ENCODE peak calls at places on chromosomes 11 and 22, in nine cellular contexts. Q, F, Z, V, I, P, W, G and J are unnamed samples.

GRCh38 chr11:76822406-76822805 is 38.3 kb upstream of the ACER3 start:
- DNase-seq in Q (no peak), F (no peak), Z (no peak), V (no peak), I (no peak), P (no peak), W (no peak), G (no peak), J (no peak)

GRCh38 chr11:128643661-128644060 is 50.2 kb upstream of the FLI1 start:
- DNase-seq in Q (no peak), F (no peak), Z (no peak), V (no peak), I (no peak), P (no peak), W (no peak), G (no peak), J (no peak)

GRCh38 chr22:49968831-49969661 is 8.5 kb downstream of the PIM3 start:
- DNase-seq in Q (no peak), F (peak), Z (no peak), V (no peak), I (no peak), P (no peak), W (no peak), G (no peak), J (no peak)

GRCh38 chr11:36312593-36312990 is 16.5 kb downstream of the PRR5L start:
- DNase-seq in Q (peak), F (no peak), Z (no peak), V (peak), I (no peak), P (no peak), W (peak), G (peak), J (peak)

GRCh38 chr11:119030029-119030328 is 698 bp downstream of the SLC37A4 start:
- DNase-seq in Q (no peak), F (no peak), Z (no peak), V (no peak), I (no peak), P (no peak), W (no peak), G (no peak), J (no peak)

GRCh38 chr22:37629928-37630327 is 9.5 kb upstream of the SH3BP1 start:
- DNase-seq in Q (no peak), F (no peak), Z (no peak), V (no peak), I (no peak), P (no peak), W (no peak), G (no peak), J (no peak)

GRCh38 chr11:133227674-133228111 is 304.6 kb downstream of the OPCML start:
- DNase-seq in Q (no peak), F (no peak), Z (no peak), V (no peak), I (no peak), P (no peak), W (no peak), G (no peak), J (no peak)

GRCh38 chr11:11913395-11913794 is 71.6 kb downstream of the USP47 start:
- DNase-seq in Q (no peak), F (no peak), Z (no peak), V (no peak), I (no peak), P (no peak), W (no peak), G (no peak), J (no peak)

GRCh38 chr11:6629892-6630631 is 10.8 kb upstream of the TPP1 start:
- DNase-seq in Q (no peak), F (peak), Z (no peak), V (no peak), I (no peak), P (no peak), W (no peak), G (no peak), J (no peak)

GRCh38 chr11:12731841-12732336 is 57.7 kb downstream of the TEAD1 start:
- DNase-seq in Q (no peak), F (no peak), Z (no peak), V (peak), I (no peak), P (no peak), W (no peak), G (no peak), J (no peak)

GRCh38 chr11:96267490-96268010 is 75.4 kb downstream of the MAML2 start:
- DNase-seq in Q (no peak), F (no peak), Z (no peak), V (peak), I (no peak), P (no peak), W (peak), G (peak), J (no peak)
- H3K4me3 ChIP-seq in Q (no peak), F (no peak), Z (no peak), V (no peak), I (no peak), P (no peak), W (no peak), G (no peak), J (no peak)

DNA sequence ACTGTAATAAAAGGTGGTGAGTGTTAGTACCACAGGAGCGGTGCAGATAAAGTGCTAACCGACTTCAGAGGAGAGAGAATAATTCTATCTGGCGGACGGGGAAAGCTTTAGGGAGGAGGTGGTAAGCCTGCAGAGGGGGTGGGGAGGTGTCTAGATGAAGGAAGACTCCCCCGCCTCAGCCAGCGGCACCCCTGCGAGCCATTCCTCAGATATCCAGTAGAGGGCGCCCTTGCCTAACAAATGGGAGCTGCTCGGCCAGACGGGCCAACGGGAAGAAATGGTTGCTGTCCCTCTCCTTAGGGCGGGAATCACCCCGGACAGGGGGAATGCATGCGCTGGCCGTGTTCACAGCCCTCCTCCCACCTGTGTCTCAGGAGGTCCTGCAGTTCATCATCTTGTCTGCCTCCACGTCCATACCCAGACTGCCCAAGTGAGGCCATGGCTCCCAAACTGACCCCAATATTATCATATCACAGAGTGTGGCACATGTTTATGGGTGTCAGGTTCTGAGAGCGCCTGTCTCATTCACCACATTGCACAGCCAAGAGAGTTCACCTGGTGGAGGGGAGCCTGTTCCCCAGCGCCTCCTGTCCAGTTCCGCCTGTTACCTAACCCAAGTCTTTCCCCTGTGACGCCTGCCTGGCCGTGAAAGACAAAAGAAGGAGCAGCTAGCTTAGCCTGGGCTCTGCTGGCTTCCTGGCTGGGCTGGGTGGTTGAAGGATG is 85.5 kb downstream of the ST3GAL4 start:
- DNase-seq in Q (peak), F (peak), Z (peak), V (peak), I (peak), P (peak), W (peak), G (peak), J (peak)
- H3K4me3 ChIP-seq in Q (no peak), F (no peak), Z (no peak), V (no peak), I (no peak), P (no peak), W (no peak), G (no peak), J (no peak)

GRCh38 chr11:61176446-61176845 is 15.2 kb upstream of the VPS37C start:
- DNase-seq in Q (no peak), F (no peak), Z (no peak), V (no peak), I (no peak), P (no peak), W (no peak), G (no peak), J (no peak)

GRCh38 chr11:61186504-61186903 is 16.8 kb upstream of the PGA3 start:
- DNase-seq in Q (no peak), F (no peak), Z (no peak), V (no peak), I (no peak), P (no peak), W (no peak), G (no peak), J (no peak)

GRCh38 chr11:61183645-61184044 is 19.7 kb upstream of the PGA3 start:
- DNase-seq in Q (no peak), F (no peak), Z (no peak), V (no peak), I (no peak), P (no peak), W (no peak), G (no peak), J (no peak)

GRCh38 chr11:61181489-61181888 is 20.3 kb upstream of the VPS37C start:
- DNase-seq in Q (no peak), F (no peak), Z (no peak), V (no peak), I (no peak), P (no peak), W (no peak), G (no peak), J (no peak)
- H3K4me3 ChIP-seq in Q (no peak), F (no peak), Z (no peak), V (no peak), I (no peak), P (no peak), W (no peak), G (no peak), J (no peak)

GRCh38 chr22:41914611-41915034 is 251 bp downstream of the SHISA8 start:
- DNase-seq in Q (no peak), F (no peak), Z (peak), V (no peak), I (no peak), P (no peak), W (no peak), G (no peak), J (no peak)
- H3K4me3 ChIP-seq in Q (no peak), F (peak), Z (peak), V (no peak), I (peak), P (peak), W (no peak), G (no peak), J (no peak)

DNA sequence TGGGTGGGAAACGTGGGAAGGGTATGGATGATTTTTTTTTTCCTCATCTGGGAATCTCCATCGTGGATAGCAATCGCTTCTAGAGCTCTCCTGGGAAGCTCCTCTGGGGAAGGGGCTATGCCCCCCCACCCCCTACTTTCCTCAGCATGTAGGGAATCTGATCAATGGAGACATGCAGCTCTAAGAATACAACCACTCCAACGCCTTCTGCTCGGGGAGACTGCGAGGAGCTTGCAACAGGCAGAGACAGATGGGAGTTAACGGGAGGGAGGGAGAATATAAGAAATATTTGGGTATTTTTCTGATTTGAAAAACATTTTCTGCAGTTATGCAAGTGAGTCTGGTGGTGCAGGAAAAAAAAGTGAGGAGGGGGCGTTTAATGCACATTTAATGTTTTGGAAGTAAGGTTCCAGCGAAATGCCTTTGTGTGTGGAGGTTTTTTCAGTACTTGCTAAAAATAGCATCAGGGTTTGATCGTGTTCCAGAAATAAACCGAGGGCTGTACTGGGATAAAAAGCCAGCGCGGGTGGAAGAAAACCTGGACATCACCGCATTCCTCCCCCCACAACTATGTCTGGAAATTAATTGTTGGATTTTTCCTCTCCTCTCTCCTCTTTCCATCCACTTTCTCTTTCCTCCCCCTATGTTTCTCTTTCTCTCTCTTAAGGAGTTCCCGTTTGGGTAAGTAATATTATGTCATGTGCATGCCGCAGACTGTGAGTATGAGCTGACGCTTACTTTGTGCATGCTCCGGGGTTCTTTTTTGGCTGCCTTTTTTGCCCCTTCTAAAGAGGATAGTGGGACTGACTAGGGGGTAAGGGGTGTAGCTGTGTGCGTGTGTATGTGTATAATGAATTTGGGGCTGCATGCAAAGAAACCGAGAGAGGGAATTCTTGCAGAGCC is 104.4 kb upstream of the HSD17B12 start:
- DNase-seq in Q (no peak), F (no peak), Z (no peak), V (no peak), I (no peak), P (no peak), W (no peak), G (peak), J (no peak)
- H3K4me3 ChIP-seq in Q (peak), F (peak), Z (no peak), V (no peak), I (no peak), P (no peak), W (peak), G (peak), J (peak)

DNA sequence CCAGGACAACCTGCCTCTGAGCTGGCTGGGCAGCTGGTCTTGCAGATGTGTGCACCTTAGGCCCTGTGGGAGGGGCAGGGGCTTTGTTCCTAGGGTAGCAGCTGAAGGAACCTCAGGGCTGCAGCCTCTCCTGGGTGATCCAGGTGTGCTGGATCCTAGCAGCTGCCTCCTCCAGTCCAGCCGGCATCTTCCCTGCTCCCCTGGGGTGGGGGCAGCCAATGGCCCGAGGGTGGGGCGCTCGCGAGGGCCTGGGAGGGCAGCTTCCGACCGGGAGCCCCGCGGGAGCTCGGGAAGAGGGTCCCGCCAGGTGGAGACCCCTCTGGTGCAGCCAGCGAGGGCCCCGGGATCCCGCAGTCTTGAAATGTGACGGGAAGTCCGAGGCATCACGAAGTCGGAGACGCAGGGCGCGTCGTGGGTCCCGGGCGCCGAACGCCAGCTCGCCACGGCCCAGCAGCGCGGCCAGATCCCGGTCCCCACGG is 1.7 kb downstream of the IFITM1 start:
- DNase-seq in Q (no peak), F (no peak), Z (no peak), V (peak), I (no peak), P (no peak), W (no peak), G (no peak), J (no peak)
- H3K4me3 ChIP-seq in Q (peak), F (peak), Z (peak), V (peak), I (peak), P (no peak), W (peak), G (peak), J (peak)